ENCODE peak calls at places on chromosomes 16 and 17, in five cellular contexts. V is CD8-positive, alpha-beta memory T cell; W is body of pancreas; D is heart left ventricle; T is right lobe of liver. N is an unnamed sample.

GRCh38 chr16:529012-529575 is 1.6 kb downstream of the CAPN15 start:
- DNase-seq in W (peak), V (no peak), D (no peak), T (no peak), N (no peak)

GRCh38 chr16:78289368-78289767 is 189.9 kb downstream of the WWOX start:
- DNase-seq in W (no peak), V (no peak), D (no peak), T (no peak), N (no peak)

GRCh38 chr17:61411114-61411943 is 11.7 kb downstream of the TBX2 start:
- DNase-seq in V (peak), T (peak), W (peak), D (peak), N (no peak)

GRCh38 chr17:50903604-50904521 is 37.7 kb upstream of the TOB1 start:
- DNase-seq in D (no peak), T (no peak), W (no peak), V (peak), N (no peak)

GRCh38 chr17:19464033-19465026 is 53.3 kb downstream of the RNF112 start:
- DNase-seq in V (no peak), W (no peak), D (no peak), T (no peak), N (no peak)

GRCh38 chr17:50638851-50639767 is 4.4 kb downstream of the ABCC3 start:
- DNase-seq in W (peak), T (peak), D (peak), V (no peak), N (peak)

GRCh38 chr17:40181205-40181604 is 3.9 kb downstream of the RAPGEFL1 start:
- DNase-seq in W (peak), D (no peak), V (no peak), T (no peak), N (no peak)

GRCh38 chr17:3944485-3945388 is 19.5 kb downstream of the ATP2A3 start:
- DNase-seq in T (peak), W (no peak), V (no peak), D (peak), N (no peak)

GRCh38 chr16:88969361-88969831 is 7.6 kb downstream of the CBFA2T3 start:
- DNase-seq in W (no peak), T (no peak), D (no peak), V (no peak), N (no peak)

GRCh38 chr17:50248255-50248654 is 26.0 kb upstream of the TMEM92 start:
- DNase-seq in D (no peak), V (no peak), W (no peak), T (no peak), N (no peak)

GRCh38 chr17:4641297-4642195 is at the start of gene ALOX15:
- DNase-seq in D (no peak), T (no peak), V (no peak), W (no peak), N (no peak)

GRCh38 chr17:41907185-41907556 is 11.6 kb downstream of the ACLY start:
- DNase-seq in W (no peak), T (no peak), V (no peak), D (no peak), N (no peak)

GRCh38 chr17:65771704-65772103 is 210.3 kb upstream of the AXIN2 start:
- DNase-seq in V (no peak), W (no peak), T (no peak), D (no peak), N (no peak)

GRCh38 chr16:58384437-58385055 is 7.7 kb upstream of the GINS3 start:
- DNase-seq in D (no peak), T (no peak), V (no peak), W (no peak), N (no peak)

GRCh38 chr17:61335845-61336655 is 63.6 kb upstream of the TBX2 start:
- DNase-seq in V (no peak), D (no peak), T (peak), W (peak), N (no peak)

GRCh38 chr16:3951861-3952332 is 71.4 kb upstream of the CREBBP start:
- DNase-seq in D (no peak), V (no peak), W (no peak), T (no peak), N (no peak)

GRCh38 chr16:642189-643049 is 791 bp downstream of the MCRIP2 start:
- DNase-seq in D (peak), T (peak), W (peak), V (no peak), N (no peak)

GRCh38 chr17:77451271-77451893 is 310.6 kb downstream of the SEC14L1 start:
- DNase-seq in V (peak), W (peak), T (peak), D (peak), N (no peak)

GRCh38 chr17:56313201-56313600 is 159.9 kb downstream of the ANKFN1 start:
- DNase-seq in D (no peak), W (no peak), T (no peak), V (no peak), N (no peak)

GRCh38 chr16:51152691-51153261 is 1.7 kb upstream of the SALL1 start:
- DNase-seq in D (no peak), W (no peak), V (no peak), T (no peak), N (no peak)

GRCh38 chr16:82983390-82983789 is 356.6 kb downstream of the CDH13 start:
- DNase-seq in D (no peak), W (no peak), T (no peak), V (no peak), N (no peak)

GRCh38 chr16:23160082-23160481 is 10.8 kb upstream of the USP31 start:
- DNase-seq in V (no peak), T (no peak), D (no peak), W (no peak), N (no peak)

GRCh38 chr17:57624390-57624789 is 120.7 kb downstream of the CCDC182 start:
- DNase-seq in T (no peak), W (no peak), D (peak), V (no peak), N (no peak)

GRCh38 chr16:19114359-19115147 is 789 bp downstream of the ITPRIPL2 start:
- DNase-seq in T (peak), V (no peak), D (peak), W (peak), N (no peak)

GRCh38 chr16:56294599-56294998 is 103.3 kb downstream of the GNAO1 start:
- DNase-seq in W (no peak), T (no peak), D (no peak), V (no peak), N (no peak)

GRCh38 chr17:40122466-40122943 is 734 bp downstream of the MSL1 start:
- DNase-seq in W (peak), V (no peak), T (peak), D (peak), N (no peak)

GRCh38 chr16:27325736-27326135 is 12.0 kb downstream of the IL4R start:
- DNase-seq in V (peak), T (peak), W (no peak), D (no peak), N (no peak)

GRCh38 chr17:81171941-81172340 is 5.9 kb upstream of the AATK start:
- DNase-seq in T (no peak), W (no peak), V (no peak), D (no peak), N (no peak)

GRCh38 chr17:20010099-20010863 is 1.1 kb downstream of the SPECC1 start:
- DNase-seq in V (no peak), W (peak), T (peak), D (no peak), N (no peak)

GRCh38 chr16:50079741-50080140 is 14.0 kb downstream of the HEATR3 start:
- DNase-seq in T (no peak), V (no peak), W (no peak), D (no peak), N (no peak)

GRCh38 chr17:79749156-79749815 is 18.5 kb downstream of the ENPP7 start:
- DNase-seq in D (no peak), W (no peak), T (no peak), V (no peak), N (no peak)

GRCh38 chr17:45125509-45125908 is 6.8 kb downstream of the PLCD3 start:
- DNase-seq in T (no peak), D (no peak), V (no peak), W (no peak), N (no peak)

GRCh38 chr17:5418858-5419355 is 555 bp downstream of the NUP88 start:
- DNase-seq in D (no peak), V (peak), T (no peak), W (peak), N (no peak)

GRCh38 chr17:37818689-37819088 is 73.8 kb upstream of the HNF1B start:
- DNase-seq in V (no peak), T (peak), W (peak), D (no peak), N (no peak)

GRCh38 chr16:83813818-83814653 is 6.3 kb downstream of the HSBP1 start:
- DNase-seq in W (peak), V (no peak), T (no peak), D (no peak), N (no peak)

GRCh38 chr17:44396946-44397345 is 7.5 kb upstream of the ITGA2B start:
- DNase-seq in V (no peak), T (no peak), D (no peak), W (no peak), N (no peak)

GRCh38 chr17:75090871-75091854 is 3.4 kb downstream of the SLC16A5 start:
- DNase-seq in T (peak), D (no peak), W (no peak), V (no peak), N (no peak)

GRCh38 chr17:39461911-39462641 is 790 bp downstream of the CDK12 start:
- DNase-seq in V (no peak), D (peak), T (no peak), W (peak), N (no peak)

GRCh38 chr17:28940675-28941074 is 10.6 kb downstream of the PHF12 start:
- DNase-seq in T (no peak), V (no peak), W (no peak), D (peak), N (no peak)

GRCh38 chr17:28938552-28938951 is 12.8 kb downstream of the PHF12 start:
- DNase-seq in D (peak), T (no peak), W (no peak), V (no peak), N (no peak)

GRCh38 chr17:28940142-28940541 is 11.2 kb downstream of the PHF12 start:
- DNase-seq in T (no peak), D (no peak), W (no peak), V (no peak), N (no peak)

GRCh38 chr17:28942925-28943324 is 8.4 kb downstream of the PHF12 start:
- DNase-seq in W (no peak), D (no peak), V (no peak), T (no peak), N (no peak)

DNA sequence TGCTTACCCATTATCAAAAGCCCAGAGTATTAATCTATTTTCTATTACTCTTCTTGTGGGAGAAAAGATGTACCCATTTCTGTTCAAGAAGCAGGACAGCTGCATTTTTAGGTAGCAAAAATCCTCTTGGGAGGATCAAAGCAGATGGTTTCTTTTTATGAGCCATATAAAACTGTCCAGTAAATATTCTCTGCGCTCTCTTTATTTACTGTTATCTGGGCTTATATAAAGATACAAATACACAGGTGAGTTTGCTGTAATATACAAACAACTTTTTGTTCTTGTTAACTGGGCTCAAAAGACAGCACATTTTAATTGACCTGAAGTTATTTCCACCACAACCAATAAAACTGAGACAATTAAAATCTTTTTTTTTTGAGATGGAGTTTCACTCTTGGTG is 10.1 kb downstream of the PHF12 start:
- DNase-seq in T (no peak), D (no peak), V (no peak), W (no peak), N (no peak)
- H3K27ac ChIP-seq in T (no peak), D (peak), V (no peak), W (peak), N (no peak)

DNA sequence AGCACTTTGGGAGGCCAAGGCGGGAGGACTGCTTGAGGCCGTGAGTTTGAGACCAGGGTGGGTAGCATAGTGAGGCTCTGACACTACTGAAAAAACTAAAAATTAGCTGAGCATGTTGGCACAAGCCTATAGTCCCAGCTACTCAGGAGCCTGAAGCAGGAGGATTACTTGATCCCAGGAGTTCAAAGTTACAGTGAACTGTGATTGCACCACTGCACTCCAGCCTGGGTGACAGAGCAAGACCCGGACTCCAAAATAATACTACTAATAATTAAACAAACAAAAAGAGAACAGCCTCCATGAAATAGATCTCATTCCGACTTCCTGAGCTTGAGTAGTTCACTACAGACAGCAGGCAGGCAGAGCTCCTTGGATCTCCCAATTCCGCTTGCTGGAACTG is 2.7 kb upstream of the RBBP6 start:
- DNase-seq in V (no peak), T (no peak), W (no peak), D (no peak), N (no peak)
- H3K27ac ChIP-seq in V (no peak), T (no peak), W (no peak), D (no peak), N (no peak)

DNA sequence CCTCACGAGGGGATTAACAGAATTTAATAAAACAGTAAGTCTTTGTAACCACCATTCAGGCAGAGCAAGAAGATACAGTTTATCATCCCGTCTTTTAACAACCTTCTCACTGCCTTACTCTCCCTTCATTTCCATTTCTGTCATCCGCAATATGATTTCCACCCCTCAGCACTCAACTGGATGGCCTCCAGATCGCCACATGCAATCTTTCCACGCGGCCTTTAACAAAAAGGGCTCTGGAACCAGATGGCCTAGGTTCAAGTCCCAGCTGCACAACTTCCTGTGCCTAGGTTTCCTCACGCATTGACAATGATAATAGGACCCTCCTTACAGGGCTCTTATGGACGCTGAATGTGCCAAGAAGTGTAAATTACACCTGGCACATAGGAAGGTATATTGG is 103.6 kb downstream of the GAS7 start:
- DNase-seq in T (no peak), W (no peak), D (peak), V (no peak), N (no peak)
- H3K27ac ChIP-seq in T (no peak), W (no peak), D (peak), V (no peak), N (no peak)

DNA sequence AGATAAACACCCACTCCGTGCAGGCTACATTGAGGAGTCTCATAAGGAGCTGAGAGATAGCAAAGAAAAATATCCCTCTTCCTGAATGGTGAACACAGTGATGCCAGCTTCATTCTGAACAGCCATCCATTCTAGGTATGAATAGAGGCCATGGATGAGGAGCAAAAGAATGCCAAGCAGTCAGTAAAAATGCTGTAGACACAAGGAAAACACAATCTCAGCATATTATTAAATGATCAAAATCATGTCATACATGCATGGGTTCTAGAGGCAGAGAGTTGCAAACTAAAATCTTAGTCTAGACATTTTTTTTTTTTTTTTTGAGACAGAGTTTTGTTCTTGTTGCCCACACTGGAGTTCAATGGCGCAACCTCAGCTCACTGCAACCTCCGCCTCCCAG is 313.0 kb downstream of the SOX9 start:
- DNase-seq in V (no peak), D (no peak), T (no peak), W (no peak), N (no peak)
- H3K27ac ChIP-seq in V (no peak), D (no peak), T (no peak), W (no peak), N (no peak)

GRCh38 chr17:17128476-17129075 is 77.6 kb downstream of the PLD6 start:
- DNase-seq in T (peak), W (no peak), V (no peak), D (peak), N (no peak)

GRCh38 chr17:17129466-17129865 is 76.7 kb downstream of the PLD6 start:
- DNase-seq in T (peak), V (no peak), D (no peak), W (no peak), N (no peak)

GRCh38 chr17:17131876-17132275 is 74.3 kb downstream of the PLD6 start:
- DNase-seq in W (no peak), D (peak), V (no peak), T (peak), N (no peak)

GRCh38 chr17:17127730-17128291 is 78.3 kb downstream of the PLD6 start:
- DNase-seq in V (no peak), W (no peak), D (peak), T (peak), N (no peak)

GRCh38 chr17:17130077-17130844 is 75.9 kb downstream of the PLD6 start:
- DNase-seq in T (peak), D (peak), V (no peak), W (no peak), N (no peak)
- H3K27ac ChIP-seq in T (no peak), D (no peak), V (no peak), W (no peak), N (no peak)

GRCh38 chr16:76511203-76511602 is 234.0 kb downstream of the CNTNAP4 start:
- DNase-seq in W (no peak), V (no peak), D (no peak), T (no peak), N (no peak)
- H3K27ac ChIP-seq in W (no peak), V (no peak), D (no peak), T (no peak), N (no peak)

GRCh38 chr16:2687531-2688308 is 5.4 kb downstream of the KCTD5 start:
- DNase-seq in W (peak), V (no peak), T (no peak), D (peak), N (no peak)
- H3K27ac ChIP-seq in W (no peak), V (no peak), T (no peak), D (no peak), N (no peak)

N was measured in thoracic aorta.